ENCODE peak calls at places on chromosomes 1 and 21, in eight cellular contexts. X is breast epithelium; P is CD8-positive, alpha-beta T cell; B is PC-9; D is neural progenitor cell; W is effector memory CD4-positive, alpha-beta T cell; J is right atrium auricular region; S is heart left ventricle. K is an unnamed sample. For H3K4me1, the result is how much of the 10 kb centered on the place peaks cover.

GRCh38 chr1:39293375-39294070 is 89.0 kb downstream of the MACF1 start:
- DNase-seq in S (no peak), X (no peak), W (no peak), P (no peak), B (no peak), D (peak), J (no peak), K (no peak)

GRCh38 chr1:40820911-40821693 is 37.5 kb downstream of the KCNQ4 start:
- DNase-seq in X (no peak), D (no peak), P (no peak), W (no peak), J (no peak), S (no peak), B (no peak), K (no peak)

GRCh38 chr1:231192620-231193163 is 30.8 kb downstream of the TRIM67 start:
- DNase-seq in D (no peak), X (no peak), W (no peak), S (peak), J (no peak), B (peak), P (no peak), K (no peak)

GRCh38 chr1:107443027-107443426 is 302.2 kb downstream of the NTNG1 start:
- DNase-seq in J (no peak), S (no peak), X (no peak), W (no peak), D (no peak), P (no peak), B (no peak), K (no peak)

GRCh38 chr1:227071898-227072587 is 131.9 kb downstream of the COQ8A start:
- DNase-seq in D (no peak), B (no peak), J (no peak), W (no peak), S (no peak), X (no peak), P (no peak), K (no peak)

GRCh38 chr1:226565476-226565875 is 16.9 kb downstream of the STUM start:
- DNase-seq in P (no peak), D (no peak), S (no peak), B (no peak), X (no peak), J (no peak), W (no peak), K (no peak)

GRCh38 chr1:2252423-2252822 is 24.3 kb downstream of the SKI start:
- DNase-seq in W (no peak), P (no peak), S (no peak), X (no peak), J (no peak), B (no peak), D (no peak), K (no peak)

GRCh38 chr1:10507111-10507879 is 32.5 kb downstream of the PEX14 start:
- DNase-seq in S (peak), X (no peak), B (peak), D (peak), P (peak), W (peak), J (peak), K (peak)

GRCh38 chr1:61050541-61051454 is 31.6 kb upstream of the NFIA start:
- DNase-seq in B (no peak), J (no peak), X (no peak), D (peak), P (no peak), W (peak), S (peak), K (no peak)

GRCh38 chr1:170593612-170594011 is 61.6 kb downstream of the GORAB start:
- DNase-seq in J (no peak), S (no peak), X (no peak), W (no peak), D (no peak), P (no peak), B (no peak), K (no peak)

GRCh38 chr1:208183977-208184901 is 59.9 kb downstream of the PLXNA2 start:
- DNase-seq in J (peak), D (no peak), S (peak), X (no peak), W (no peak), P (no peak), B (peak), K (peak)
- H3K4me1 ChIP-seq in J (under half), D (half or more), S (under half), X (under half), W (under half), P (under half), B (half or more), K (under half)

GRCh38 chr21:44849616-44850130 is 23.8 kb downstream of the PTTG1IP start:
- DNase-seq in W (no peak), X (no peak), B (no peak), S (no peak), D (no peak), P (no peak), J (no peak), K (no peak)
- H3K4me3 ChIP-seq in W (no peak), X (no peak), B (no peak), S (no peak), D (no peak), P (no peak), J (no peak), K (no peak)

DNA sequence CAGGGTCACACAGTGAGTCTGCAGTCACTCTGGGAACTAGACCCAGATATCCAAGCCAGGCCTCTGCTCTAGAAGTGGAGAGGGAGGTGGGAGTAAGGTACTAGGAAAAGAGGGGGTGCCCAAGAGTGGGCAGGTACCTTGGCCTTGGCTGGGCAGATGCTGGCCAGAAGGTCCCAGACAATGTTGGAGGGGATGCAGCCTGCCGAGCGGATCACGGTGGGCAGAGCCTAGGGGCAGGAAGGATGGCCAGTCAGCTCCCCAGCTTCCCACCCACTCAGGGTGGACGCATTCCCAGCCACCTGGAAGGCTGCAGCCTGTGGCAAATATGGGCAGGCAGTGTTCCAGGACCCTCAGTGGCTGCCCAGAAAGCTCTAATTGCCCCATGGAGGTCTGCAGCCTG is 23.3 kb downstream of the SPOCD1 start:
- DNase-seq in W (no peak), J (no peak), X (peak), P (no peak), S (no peak), D (no peak), B (no peak), K (no peak)
- H3K4me1 ChIP-seq in W (under half), J (under half), X (under half), P (under half), S (under half), D (under half), B (under half), K (under half)

GRCh38 chr1:113913312-113913668 is 8.2 kb downstream of the DCLRE1B start:
- DNase-seq in D (no peak), W (no peak), X (no peak), S (no peak), J (no peak), P (no peak), B (no peak), K (no peak)
- H3K4me3 ChIP-seq in D (no peak), W (no peak), X (no peak), S (no peak), J (peak), P (no peak), B (no peak), K (no peak)

GRCh38 chr1:159719990-159720389 is 5.6 kb upstream of the CRP start:
- DNase-seq in S (no peak), P (no peak), D (no peak), X (no peak), B (no peak), W (no peak), J (no peak), K (no peak)
- H3K4me1 ChIP-seq in S (under half), P (under half), D (under half), X (under half), B (under half), W (under half), J (under half), K (under half)

GRCh38 chr1:110005971-110006370 is 21.4 kb downstream of the AHCYL1 start:
- DNase-seq in B (no peak), D (no peak), X (no peak), S (no peak), W (no peak), J (no peak), P (no peak), K (no peak)
- H3K4me3 ChIP-seq in B (peak), D (no peak), X (no peak), S (no peak), W (no peak), J (no peak), P (no peak), K (no peak)

DNA sequence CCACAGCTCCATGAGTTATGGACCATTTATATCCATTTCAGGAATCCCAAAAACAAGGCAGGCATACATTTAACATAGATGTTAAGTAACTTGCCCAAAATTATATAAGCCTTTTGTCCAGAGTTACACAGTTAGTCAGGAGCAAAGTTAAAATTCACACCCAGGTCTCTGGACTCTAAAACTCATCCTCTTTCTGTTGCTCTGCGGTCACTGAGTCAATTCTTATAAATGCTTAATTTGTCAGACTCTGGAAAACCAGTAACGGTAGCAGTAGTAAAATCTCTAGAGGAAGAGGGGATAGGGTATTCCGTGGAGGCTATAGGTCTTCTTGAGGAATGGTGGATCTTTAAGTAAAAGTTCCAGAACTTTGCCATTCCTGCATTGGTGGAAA is 223.6 kb upstream of the JUN start:
- DNase-seq in J (no peak), S (no peak), B (no peak), X (no peak), D (no peak), P (no peak), W (no peak), K (no peak)
- H3K4me1 ChIP-seq in J (under half), S (under half), B (under half), X (under half), D (under half), P (under half), W (under half), K (under half)

GRCh38 chr1:166166701-166167394 is at the start of gene FAM78B:
- DNase-seq in X (peak), S (peak), B (no peak), J (peak), P (peak), W (peak), D (peak), K (no peak)

GRCh38 chr1:166165661-166166399 is 971 bp downstream of the FAM78B start:
- DNase-seq in S (no peak), J (no peak), P (no peak), B (no peak), W (no peak), D (peak), X (peak), K (no peak)

GRCh38 chr1:166164995-166165660 is 1.7 kb downstream of the FAM78B start:
- DNase-seq in W (no peak), P (no peak), X (no peak), S (peak), J (peak), D (peak), B (no peak), K (no peak)

GRCh38 chr1:166167395-166167922 is 658 bp upstream of the FAM78B start:
- DNase-seq in X (no peak), B (no peak), W (no peak), D (no peak), P (no peak), J (no peak), S (no peak), K (no peak)

DNA sequence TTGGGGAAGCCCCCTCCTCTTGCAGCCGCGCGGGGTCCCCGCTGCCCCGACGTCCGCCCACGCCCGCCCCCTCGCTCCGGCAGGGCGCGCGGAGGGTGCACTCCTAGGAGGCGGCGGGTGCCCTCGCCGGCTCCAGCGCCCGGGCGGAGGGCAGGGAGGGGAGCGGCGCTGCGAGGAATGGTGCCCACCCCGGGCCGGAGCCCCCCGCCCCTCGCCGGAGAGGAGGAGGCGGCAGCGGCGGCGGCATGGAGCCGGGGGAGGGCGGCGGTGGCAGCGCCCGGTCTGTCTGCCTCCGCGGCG is 451 bp downstream of the FAM78B start:
- DNase-seq in S (no peak), P (no peak), J (no peak), W (no peak), B (no peak), D (peak), X (no peak), K (no peak)
- H3K4me3 ChIP-seq in S (peak), P (no peak), J (peak), W (no peak), B (no peak), D (peak), X (peak), K (peak)

K was measured in thoracic aorta.